ENCODE peak calls at places on chromosomes 5 and 9, in seven cellular contexts. L is Daoy, I is OCI-LY7, C is COR-L47, G is fibroblast of the aortic adventitia, Q is NCI-H774, T is H1. V is an unnamed sample.

GRCh38 chr9:99071313-99072039 is 33.4 kb upstream of the TGFBR1 start:
- DNase-seq in L (peak), I (no peak), C (no peak), G (peak), Q (no peak), T (no peak), V (no peak)

GRCh38 chr9:114516913-114517312 is 11.6 kb upstream of the WHRN start:
- DNase-seq in L (peak), I (no peak), C (no peak), G (no peak), Q (no peak), T (no peak), V (no peak)

GRCh38 chr5:165622864-165623536 is 2117.6 kb downstream of the MAT2B start:
- DNase-seq in L (peak), I (no peak), C (no peak), G (no peak), Q (no peak), T (no peak), V (no peak)

GRCh38 chr9:80285325-80285724 is 713.6 kb downstream of the TLE4 start:
- DNase-seq in L (no peak), I (no peak), C (peak), G (no peak), Q (no peak), T (no peak), V (no peak)

GRCh38 chr5:76807296-76807695 is 11.5 kb upstream of the F2RL1 start:
- DNase-seq in L (peak), I (no peak), C (no peak), G (peak), Q (no peak), T (no peak), V (no peak)

GRCh38 chr9:114619205-114619758 is 8.2 kb downstream of the TMEM268 start:
- DNase-seq in L (no peak), I (peak), C (no peak), G (no peak), Q (no peak), T (no peak), V (no peak)

GRCh38 chr5:115703514-115703913 is 77.7 kb upstream of the TMED7 start:
- DNase-seq in L (no peak), I (no peak), C (no peak), G (no peak), Q (no peak), T (no peak), V (no peak)

GRCh38 chr9:14173730-14174129 is 140.2 kb downstream of the NFIB start:
- DNase-seq in L (no peak), I (no peak), C (peak), G (no peak), Q (no peak), T (no peak), V (no peak)